ENCODE peak calls at places on chromosomes 12 and 14, in seven cellular contexts. J is activated T-helper 1 cell treated with anti-CD3 and anti-CD28 coated beads, Interleukin-12 subunit alpha, Interleukin-12 subunit beta, Interleukin-2, Interleukin-4 antibody, amounts not matched to agents 30 ng/mL and 10 ng/mL and 1 ng/mL, durations not matched to agents 14 hours and 24 hours and 36 hours; L is NCI-H774; U is stimulated activated effector memory CD8-positive, alpha-beta T cell treated with anti-CD3 and anti-CD28 coated beads, Interleukin-12 subunit alpha, Interleukin-12 subunit beta, amount 100 ng/mL, for 72 hours; C is AG04450; R is upper lobe of left lung; I is endothelial cell. Z is an unnamed sample.

GRCh38 chr12:42705863-42706262 is 116.3 kb upstream of the PRICKLE1 start:
- DNase-seq in C (peak; percentile 91), R (peak; percentile 30), J (no peak), L (no peak), I (no peak), U (no peak), Z (no peak)

GRCh38 chr12:96237465-96238077 is 43.4 kb downstream of the ELK3 start:
- DNase-seq in C (peak; percentile 81), U (no peak), J (peak; percentile 46), R (peak; percentile 66), L (no peak), I (no peak), Z (peak; percentile 59)

GRCh38 chr14:96039633-96040311 is 610 bp downstream of the C14orf132 start:
- DNase-seq in J (no peak), C (no peak), U (no peak), I (peak; percentile 50), L (no peak), R (peak; percentile 35), Z (peak; percentile 36)

GRCh38 chr14:99930420-99931274 is 134.6 kb upstream of the EVL start:
- DNase-seq in R (no peak), J (no peak), U (no peak), I (no peak), C (no peak), L (no peak), Z (no peak)

GRCh38 chr12:89750821-89751227 is 42.2 kb upstream of the ATP2B1 start:
- DNase-seq in L (no peak), U (no peak), R (no peak), J (no peak), C (no peak), I (no peak), Z (no peak)

GRCh38 chr12:7877421-7877820 is 4.7 kb upstream of the SLC2A14 start:
- DNase-seq in R (no peak), U (no peak), J (no peak), C (no peak), L (no peak), I (no peak), Z (no peak)

GRCh38 chr14:41549821-41550597 is 56.7 kb upstream of the LRFN5 start:
- DNase-seq in U (no peak), I (no peak), L (no peak), J (no peak), R (no peak), C (no peak), Z (no peak)

GRCh38 chr14:101322223-101322622 is 239.1 kb upstream of the DIO3 start:
- DNase-seq in J (no peak), I (no peak), L (no peak), C (no peak), U (no peak), R (no peak), Z (no peak)

GRCh38 chr12:15982071-15982470 is 70.9 kb downstream of the DERA start:
- DNase-seq in R (no peak), I (no peak), C (no peak), U (no peak), L (no peak), J (no peak), Z (no peak)

GRCh38 chr12:65427646-65428045 is 149.2 kb downstream of the MSRB3 start:
- DNase-seq in I (no peak), C (no peak), J (no peak), L (no peak), U (no peak), R (no peak), Z (no peak)

GRCh38 chr12:91493308-91493707 is 310.7 kb upstream of the DCN start:
- DNase-seq in I (no peak), U (no peak), C (no peak), R (no peak), L (no peak), J (no peak), Z (no peak)

GRCh38 chr12:11797317-11797913 is 147.9 kb downstream of the ETV6 start:
- DNase-seq in L (no peak), I (no peak), C (peak; percentile 96), J (no peak), R (peak; percentile 41), U (no peak), Z (no peak)

GRCh38 chr12:127052491-127053232 is 1214.3 kb upstream of the TMEM132C start:
- DNase-seq in L (no peak), I (no peak), R (no peak), J (no peak), U (no peak), C (no peak), Z (no peak)

GRCh38 chr14:33229269-33229924 is 290.7 kb downstream of the NPAS3 start:
- DNase-seq in R (no peak), C (no peak), J (no peak), I (no peak), U (no peak), L (no peak), Z (no peak)

GRCh38 chr14:64620910-64621309 is 71.1 kb downstream of the PPP1R36 start:
- DNase-seq in J (no peak), U (no peak), L (no peak), C (no peak), R (no peak), I (no peak), Z (no peak)

GRCh38 chr14:95204705-95205104 is 47.4 kb upstream of the DICER1 start:
- DNase-seq in C (no peak), U (no peak), I (no peak), J (no peak), L (no peak), R (no peak), Z (no peak)

GRCh38 chr12:55965240-55965639 is 602 bp downstream of the PMEL start:
- DNase-seq in J (no peak), U (no peak), L (no peak), R (no peak), C (no peak), I (no peak), Z (no peak)

GRCh38 chr14:73725116-73726024 is 11.2 kb upstream of the PNMA1 start:
- DNase-seq in C (no peak), U (no peak), J (no peak), L (no peak), R (no peak), I (no peak), Z (no peak)

GRCh38 chr12:53067074-53067992 is 11.9 kb downstream of the SPRYD3 start:
- DNase-seq in U (no peak), L (no peak), R (no peak), C (no peak), I (no peak), J (no peak), Z (no peak)

GRCh38 chr14:95255487-95255886 is 64.2 kb downstream of the CLMN start:
- DNase-seq in U (no peak), C (no peak), J (no peak), R (peak; percentile 84), I (peak; percentile 36), L (no peak), Z (no peak)

GRCh38 chr12:13915096-13915495 is 66.3 kb downstream of the GRIN2B start:
- DNase-seq in U (no peak), R (no peak), J (no peak), I (no peak), C (no peak), L (no peak), Z (no peak)

GRCh38 chr12:66035289-66035961 is 95.1 kb downstream of the LLPH start:
- DNase-seq in L (no peak), U (no peak), C (no peak), R (no peak), I (no peak), J (no peak), Z (no peak)

GRCh38 chr12:3641428-3641883 is 111.5 kb downstream of the CRACR2A start:
- DNase-seq in L (no peak), C (no peak), J (no peak), U (no peak), I (no peak), R (no peak), Z (no peak)